ENCODE peak calls at places on chromosomes 3 and 15, in eight cellular contexts. One of them, this sample, is unnamed.

GRCh38 chr3:60742606-60743145 is 508.6 kb downstream of the FHIT start:
- DNase-seq in esophagus squamous epithelium: no peak
- DNase-seq in GM23338: peak; percentile 87
- DNase-seq in testis: no peak
- DNase-seq in A549: peak; percentile 9
- DNase-seq in upper lobe of right lung: no peak
- DNase-seq in PC-9: peak; percentile 56
- DNase-seq in left lung: no peak
- DNase-seq in this sample: peak; percentile 90

GRCh38 chr3:187208159-187208558 is 10.9 kb downstream of the RTP1 start:
- DNase-seq in GM23338: no peak
- DNase-seq in upper lobe of right lung: no peak
- DNase-seq in A549: no peak
- DNase-seq in testis: no peak
- DNase-seq in esophagus squamous epithelium: no peak
- DNase-seq in PC-9: peak; percentile 73
- DNase-seq in left lung: no peak
- DNase-seq in this sample: no peak

GRCh38 chr3:190380184-190380583 is 7.8 kb upstream of the CLDN16 start:
- DNase-seq in upper lobe of right lung: no peak
- DNase-seq in GM23338: no peak
- DNase-seq in left lung: no peak
- DNase-seq in A549: no peak
- DNase-seq in testis: no peak
- DNase-seq in PC-9: no peak
- DNase-seq in esophagus squamous epithelium: no peak
- DNase-seq in this sample: no peak

GRCh38 chr3:54899273-54899672 is 28.6 kb downstream of the LRTM1 start:
- DNase-seq in esophagus squamous epithelium: no peak
- DNase-seq in GM23338: no peak
- DNase-seq in testis: no peak
- DNase-seq in PC-9: no peak
- DNase-seq in upper lobe of right lung: no peak
- DNase-seq in left lung: no peak
- DNase-seq in A549: no peak
- DNase-seq in this sample: no peak

GRCh38 chr3:123877965-123878364 is 6.2 kb downstream of the MYLK start:
- DNase-seq in testis: no peak
- DNase-seq in left lung: no peak
- DNase-seq in upper lobe of right lung: no peak
- DNase-seq in esophagus squamous epithelium: no peak
- DNase-seq in PC-9: no peak
- DNase-seq in A549: no peak
- DNase-seq in GM23338: no peak
- DNase-seq in this sample: no peak

GRCh38 chr3:16060945-16061344 is 113.5 kb upstream of the GALNT15 start:
- DNase-seq in upper lobe of right lung: no peak
- DNase-seq in left lung: no peak
- DNase-seq in esophagus squamous epithelium: no peak
- DNase-seq in A549: peak; percentile 79
- DNase-seq in GM23338: no peak
- DNase-seq in testis: peak; percentile 51
- DNase-seq in PC-9: peak; percentile 14
- DNase-seq in this sample: no peak

GRCh38 chr3:108755686-108756085 is 1.5 kb downstream of the RETNLB start:
- DNase-seq in esophagus squamous epithelium: no peak
- DNase-seq in A549: no peak
- DNase-seq in left lung: no peak
- DNase-seq in testis: no peak
- DNase-seq in PC-9: no peak
- DNase-seq in GM23338: no peak
- DNase-seq in upper lobe of right lung: no peak
- DNase-seq in this sample: no peak

GRCh38 chr3:158456114-158456513 is 114.9 kb upstream of the MLF1 start:
- DNase-seq in esophagus squamous epithelium: no peak
- DNase-seq in testis: no peak
- DNase-seq in PC-9: no peak
- DNase-seq in left lung: no peak
- DNase-seq in GM23338: peak; percentile 20
- DNase-seq in A549: no peak
- DNase-seq in upper lobe of right lung: no peak
- DNase-seq in this sample: no peak

GRCh38 chr15:50280271-50280670 is 14.7 kb upstream of the HDC start:
- DNase-seq in testis: no peak
- DNase-seq in GM23338: no peak
- DNase-seq in upper lobe of right lung: no peak
- DNase-seq in esophagus squamous epithelium: no peak
- DNase-seq in A549: no peak
- DNase-seq in PC-9: no peak
- DNase-seq in left lung: no peak
- DNase-seq in this sample: no peak

GRCh38 chr15:28107894-28108255 is 8.8 kb upstream of the OCA2 start:
- DNase-seq in GM23338: no peak
- DNase-seq in upper lobe of right lung: no peak
- DNase-seq in A549: no peak
- DNase-seq in testis: no peak
- DNase-seq in esophagus squamous epithelium: no peak
- DNase-seq in left lung: no peak
- DNase-seq in PC-9: no peak
- DNase-seq in this sample: no peak

GRCh38 chr3:181470349-181470748 is 241.4 kb upstream of the SOX2 start:
- DNase-seq in esophagus squamous epithelium: no peak
- DNase-seq in upper lobe of right lung: no peak
- DNase-seq in left lung: no peak
- DNase-seq in GM23338: no peak
- DNase-seq in testis: no peak
- DNase-seq in A549: no peak
- DNase-seq in PC-9: no peak
- DNase-seq in this sample: no peak

GRCh38 chr15:40630313-40630712 is 36.3 kb downstream of the KNL1 start:
- DNase-seq in esophagus squamous epithelium: no peak
- DNase-seq in upper lobe of right lung: no peak
- DNase-seq in PC-9: no peak
- DNase-seq in testis: no peak
- DNase-seq in A549: no peak
- DNase-seq in GM23338: no peak
- DNase-seq in left lung: no peak
- DNase-seq in this sample: no peak

GRCh38 chr3:105561875-105562274 is 195.2 kb downstream of the ALCAM start:
- DNase-seq in esophagus squamous epithelium: no peak
- DNase-seq in GM23338: no peak
- DNase-seq in testis: no peak
- DNase-seq in upper lobe of right lung: no peak
- DNase-seq in PC-9: no peak
- DNase-seq in left lung: no peak
- DNase-seq in A549: no peak
- DNase-seq in this sample: no peak

GRCh38 chr3:47250309-47251060 is 32.1 kb downstream of the KIF9 start:
- DNase-seq in A549: peak; percentile 41
- DNase-seq in esophagus squamous epithelium: no peak
- DNase-seq in testis: peak; percentile 45
- DNase-seq in GM23338: peak; percentile 86
- DNase-seq in PC-9: peak; percentile 41
- DNase-seq in upper lobe of right lung: peak; percentile 67
- DNase-seq in left lung: no peak
- DNase-seq in this sample: peak; percentile 83

GRCh38 chr3:185282696-185283373 is 29.0 kb upstream of the EHHADH start:
- DNase-seq in left lung: peak; percentile 98
- DNase-seq in PC-9: peak; percentile 98
- DNase-seq in GM23338: peak; percentile 100
- DNase-seq in testis: peak; percentile 99
- DNase-seq in A549: peak; percentile 94
- DNase-seq in upper lobe of right lung: peak; percentile 98
- DNase-seq in esophagus squamous epithelium: peak; percentile 81
- DNase-seq in this sample: peak; percentile 99
- H3K27ac ChIP-seq in left lung: peak overlapping the region; percentile 13
- H3K27ac ChIP-seq in PC-9: peak overlapping the region; percentile 55
- H3K27ac ChIP-seq in GM23338: peak overlapping the region; percentile 86
- H3K27ac ChIP-seq in testis: peak overlapping the region; percentile 80
- H3K27ac ChIP-seq in A549: peak overlapping the region; percentile 67
- H3K27ac ChIP-seq in upper lobe of right lung: peak overlapping the region; percentile 66
- H3K27ac ChIP-seq in esophagus squamous epithelium: peak overlapping the region; percentile 88
- H3K27ac ChIP-seq in this sample: no peak overlapping the region

DNA sequence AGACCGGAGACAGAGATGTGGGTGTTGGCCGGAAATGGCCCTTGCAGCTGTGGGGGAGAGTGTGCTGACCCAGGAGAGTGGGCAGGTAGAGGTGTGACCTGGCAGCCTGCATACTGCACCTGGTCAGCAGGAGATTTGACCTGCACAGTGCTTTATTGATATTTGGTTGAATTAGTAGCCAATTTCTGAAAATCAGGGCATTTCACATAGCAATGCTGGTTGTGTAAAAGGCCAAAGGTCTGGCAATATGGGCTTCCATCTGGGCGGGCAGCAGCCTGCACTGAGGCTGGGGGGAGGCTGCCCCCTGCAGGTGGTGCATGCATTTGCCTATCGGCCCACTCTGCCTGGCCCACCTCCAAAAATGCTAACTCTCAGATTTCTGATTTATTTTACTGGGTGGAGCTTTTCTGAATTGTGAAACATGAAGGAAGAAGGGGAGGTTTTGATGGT is 9.4 kb upstream of the MGLL start:
- DNase-seq in A549: peak; percentile 44
- DNase-seq in PC-9: peak; percentile 36
- DNase-seq in upper lobe of right lung: peak; percentile 87
- DNase-seq in GM23338: peak; percentile 77
- DNase-seq in testis: no peak
- DNase-seq in esophagus squamous epithelium: no peak
- DNase-seq in left lung: peak; percentile 91
- DNase-seq in this sample: peak; percentile 88
- TF ChIP-seq CTCF in A549: peak; percentile 31
- TF ChIP-seq CTCF in PC-9: peak; percentile 63
- TF ChIP-seq CTCF in upper lobe of right lung: peak; percentile 78
- TF ChIP-seq CTCF in GM23338: peak; percentile 91
- TF ChIP-seq CTCF in testis: no peak
- TF ChIP-seq CTCF in esophagus squamous epithelium: peak; percentile 17
- TF ChIP-seq CTCF in left lung: peak; percentile 59
- TF ChIP-seq CTCF in this sample: peak; percentile 98

GRCh38 chr3:64454768-64455167 is 229.5 kb upstream of the PRICKLE2 start:
- DNase-seq in esophagus squamous epithelium: no peak
- DNase-seq in GM23338: no peak
- DNase-seq in left lung: no peak
- DNase-seq in A549: no peak
- DNase-seq in upper lobe of right lung: no peak
- DNase-seq in PC-9: no peak
- DNase-seq in testis: no peak
- DNase-seq in this sample: no peak

GRCh38 chr3:64459711-64460110 is 228.1 kb downstream of the ADAMTS9 start:
- DNase-seq in left lung: no peak
- DNase-seq in A549: no peak
- DNase-seq in testis: no peak
- DNase-seq in upper lobe of right lung: no peak
- DNase-seq in PC-9: no peak
- DNase-seq in esophagus squamous epithelium: no peak
- DNase-seq in GM23338: no peak
- DNase-seq in this sample: no peak

GRCh38 chr3:64455351-64455750 is 230.1 kb upstream of the PRICKLE2 start:
- DNase-seq in GM23338: no peak
- DNase-seq in PC-9: no peak
- DNase-seq in testis: no peak
- DNase-seq in A549: no peak
- DNase-seq in esophagus squamous epithelium: no peak
- DNase-seq in upper lobe of right lung: no peak
- DNase-seq in left lung: no peak
- DNase-seq in this sample: no peak

GRCh38 chr3:64456674-64457073 is 231.1 kb downstream of the ADAMTS9 start:
- DNase-seq in esophagus squamous epithelium: no peak
- DNase-seq in GM23338: no peak
- DNase-seq in A549: no peak
- DNase-seq in testis: no peak
- DNase-seq in left lung: no peak
- DNase-seq in upper lobe of right lung: no peak
- DNase-seq in PC-9: no peak
- DNase-seq in this sample: no peak

GRCh38 chr3:64457811-64458210 is 230.0 kb downstream of the ADAMTS9 start:
- DNase-seq in PC-9: no peak
- DNase-seq in upper lobe of right lung: no peak
- DNase-seq in esophagus squamous epithelium: no peak
- DNase-seq in GM23338: no peak
- DNase-seq in A549: no peak
- DNase-seq in testis: no peak
- DNase-seq in left lung: no peak
- DNase-seq in this sample: no peak
- H3K4me1 ChIP-seq in PC-9: no peaks in the 10 kb centered on the region
- H3K4me1 ChIP-seq in upper lobe of right lung: no peaks in the 10 kb centered on the region
- H3K4me1 ChIP-seq in esophagus squamous epithelium: no peaks in the 10 kb centered on the region
- H3K4me1 ChIP-seq in GM23338: peaks cover 7% of the 10 kb centered on the region
- H3K4me1 ChIP-seq in A549: no peaks in the 10 kb centered on the region
- H3K4me1 ChIP-seq in testis: no peaks in the 10 kb centered on the region
- H3K4me1 ChIP-seq in left lung: no peaks in the 10 kb centered on the region
- H3K4me1 ChIP-seq in this sample: peaks cover 2% of the 10 kb centered on the region

DNA sequence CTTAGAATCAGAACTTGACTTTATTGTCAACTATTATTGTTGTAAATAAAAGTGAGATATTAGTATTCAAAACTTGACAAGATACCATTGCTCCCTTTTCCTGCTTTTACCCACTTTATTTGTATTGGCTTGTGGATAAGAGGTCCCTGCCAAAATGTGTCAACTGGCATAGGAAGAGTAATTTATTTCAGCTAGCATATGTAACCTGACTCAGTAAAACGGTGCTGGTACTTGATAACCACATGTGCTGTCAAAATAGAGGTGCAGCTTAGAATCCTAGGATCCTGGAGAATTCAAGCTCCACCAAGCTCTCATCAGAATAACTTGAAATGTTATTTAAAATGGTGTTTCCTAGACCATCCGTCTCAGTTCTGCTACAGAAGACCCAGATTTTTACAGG is 90.2 kb upstream of the TGFBR2 start:
- DNase-seq in GM23338: no peak
- DNase-seq in testis: no peak
- DNase-seq in A549: no peak
- DNase-seq in PC-9: no peak
- DNase-seq in upper lobe of right lung: no peak
- DNase-seq in left lung: no peak
- DNase-seq in esophagus squamous epithelium: no peak
- DNase-seq in this sample: no peak
- H3K27ac ChIP-seq in GM23338: no peak overlapping the region
- H3K27ac ChIP-seq in testis: no peak overlapping the region
- H3K27ac ChIP-seq in A549: no peak overlapping the region
- H3K27ac ChIP-seq in PC-9: no peak overlapping the region
- H3K27ac ChIP-seq in upper lobe of right lung: no peak overlapping the region
- H3K27ac ChIP-seq in left lung: no peak overlapping the region
- H3K27ac ChIP-seq in esophagus squamous epithelium: no peak overlapping the region
- H3K27ac ChIP-seq in this sample: no peak overlapping the region

GRCh38 chr3:188834349-188834748 is 337.4 kb upstream of the TPRG1 start:
- DNase-seq in PC-9: no peak
- DNase-seq in GM23338: peak; percentile 44
- DNase-seq in upper lobe of right lung: no peak
- DNase-seq in left lung: no peak
- DNase-seq in esophagus squamous epithelium: no peak
- DNase-seq in A549: peak; percentile 6
- DNase-seq in testis: no peak
- DNase-seq in this sample: no peak
- TF ChIP-seq CTCF in PC-9: no peak
- TF ChIP-seq CTCF in GM23338: peak; percentile 50
- TF ChIP-seq CTCF in upper lobe of right lung: no peak
- TF ChIP-seq CTCF in left lung: no peak
- TF ChIP-seq CTCF in esophagus squamous epithelium: no peak
- TF ChIP-seq CTCF in A549: no peak
- TF ChIP-seq CTCF in testis: no peak
- TF ChIP-seq CTCF in this sample: peak; percentile 31